ENCODE peak calls at places on chromosomes 4 and X, in five cellular contexts. B is anterior cingulate cortex, U is tibial nerve, L is NCI-H2171, F is immature natural killer cell. P is an unnamed sample.

GRCh38 chrX:150692837-150693781 is at the start of gene MTMR1:
- DNase-seq in F (peak; percentile 48), L (peak; percentile 47), B (no peak), U (no peak), P (no peak)

GRCh38 chr4:53558061-53558801 is 33.1 kb downstream of the LNX1 start:
- DNase-seq in L (no peak), U (no peak), B (peak; percentile 26), F (no peak), P (peak; percentile 41)

GRCh38 chr4:181479145-181479544 is 764.1 kb upstream of the TENM3 start:
- DNase-seq in L (no peak), B (no peak), F (no peak), U (no peak), P (no peak)

GRCh38 chr4:75545526-75545925 is 10.3 kb upstream of the ODAPH start:
- DNase-seq in U (no peak), L (no peak), F (no peak), B (no peak), P (peak; percentile 65)

GRCh38 chrX:119871245-119871598 is 311 bp downstream of the RNF113A start:
- DNase-seq in L (no peak), B (no peak), U (no peak), F (peak; percentile 76), P (peak; percentile 7)

GRCh38 chrX:18721683-18722499 is 14.4 kb downstream of the PPEF1 start:
- DNase-seq in B (peak; percentile 4), U (no peak), L (no peak), F (no peak), P (no peak)

GRCh38 chr4:182938213-182938645 is 21.0 kb upstream of the DCTD start:
- DNase-seq in F (peak; percentile 61), L (no peak), B (peak; percentile 19), U (peak; percentile 51), P (peak; percentile 56)

GRCh38 chr4:86831262-86832090 is 17.7 kb downstream of the SLC10A6 start:
- DNase-seq in F (no peak), L (no peak), B (no peak), U (no peak), P (peak; percentile 96)

P was measured in IMR-90.